ENCODE peak calls at places on chromosomes 5 and 9, in seven cellular contexts. N, Y, G, Q, D, I and K are unnamed samples.

GRCh38 chr5:146751054-146751453 is 127.5 kb downstream of the PPP2R2B start:
- DNase-seq in N (no peak), Y (no peak), G (no peak), Q (no peak), D (no peak), I (no peak), K (no peak)

GRCh38 chr9:94743035-94743954 is 16.8 kb downstream of the AOPEP start:
- DNase-seq in N (no peak), Y (no peak), G (no peak), Q (no peak), D (no peak), I (no peak), K (no peak)

GRCh38 chr5:138037271-138037670 is 4.4 kb upstream of the FAM13B start:
- DNase-seq in N (no peak), Y (no peak), G (no peak), Q (no peak), D (no peak), I (no peak), K (no peak)

GRCh38 chr5:35626108-35626507 is 8.4 kb downstream of the SPEF2 start:
- DNase-seq in N (no peak), Y (no peak), G (no peak), Q (no peak), D (no peak), I (no peak), K (no peak)

GRCh38 chr5:134525687-134526482 is 415 bp downstream of the JADE2 start:
- DNase-seq in N (peak; percentile 82), Y (peak; percentile 90), G (peak; percentile 94), Q (peak; percentile 82), D (peak; percentile 47), I (peak; percentile 85), K (peak; percentile 28)

GRCh38 chr5:173240091-173241050 is 5.4 kb upstream of the NKX2-5 start:
- DNase-seq in N (no peak), Y (no peak), G (no peak), Q (no peak), D (no peak), I (no peak), K (no peak)

GRCh38 chr5:68216737-68217231 is 1.2 kb downstream of the PIK3R1 start:
- DNase-seq in N (no peak), Y (no peak), G (no peak), Q (no peak), D (no peak), I (no peak), K (no peak)

GRCh38 chr9:91758491-91758981 is 191.5 kb downstream of the ROR2 start:
- DNase-seq in N (no peak), Y (no peak), G (no peak), Q (no peak), D (no peak), I (no peak), K (no peak)

GRCh38 chr5:1477341-1477740 is 32.1 kb upstream of the SLC6A3 start:
- DNase-seq in N (peak; percentile 77), Y (peak; percentile 85), G (peak; percentile 76), Q (no peak), D (no peak), I (peak; percentile 93), K (no peak)

GRCh38 chr5:1227669-1228068 is 2.5 kb downstream of the SLC6A18 start:
- DNase-seq in N (no peak), Y (no peak), G (no peak), Q (no peak), D (no peak), I (no peak), K (no peak)

GRCh38 chr5:8333445-8333844 is 464.5 kb downstream of the MTRR start:
- DNase-seq in N (no peak), Y (no peak), G (no peak), Q (no peak), D (no peak), I (no peak), K (no peak)

GRCh38 chr9:125990186-125990792 is 243.1 kb downstream of the PBX3 start:
- DNase-seq in N (no peak), Y (peak; percentile 53), G (peak; percentile 64), Q (no peak), D (no peak), I (no peak), K (no peak)

GRCh38 chr9:4237748-4238511 is 61.9 kb downstream of the GLIS3 start:
- DNase-seq in N (no peak), Y (no peak), G (no peak), Q (no peak), D (no peak), I (no peak), K (no peak)

GRCh38 chr9:94919376-94920098 is 193.0 kb downstream of the AOPEP start:
- DNase-seq in N (no peak), Y (peak; percentile 65), G (no peak), Q (peak; percentile 64), D (no peak), I (no peak), K (no peak)

GRCh38 chr5:173688708-173689107 is 72.3 kb upstream of the BOD1 start:
- DNase-seq in N (no peak), Y (no peak), G (no peak), Q (no peak), D (no peak), I (no peak), K (no peak)

GRCh38 chr5:79697222-79698164 is 7.9 kb downstream of the CMYA5 start:
- DNase-seq in N (no peak), Y (no peak), G (no peak), Q (peak; percentile 48), D (no peak), I (no peak), K (no peak)

GRCh38 chr9:36928210-36928609 is 105.9 kb downstream of the PAX5 start:
- DNase-seq in N (no peak), Y (no peak), G (no peak), Q (no peak), D (no peak), I (no peak), K (no peak)

GRCh38 chr5:158832096-158832495 is 267.6 kb downstream of the EBF1 start:
- DNase-seq in N (no peak), Y (no peak), G (no peak), Q (no peak), D (no peak), I (no peak), K (no peak)

GRCh38 chr9:81595887-81596558 is 93.3 kb downstream of the TLE1 start:
- DNase-seq in N (no peak), Y (no peak), G (no peak), Q (no peak), D (no peak), I (no peak), K (no peak)

GRCh38 chr5:174529925-174530681 is 194.3 kb upstream of the MSX2 start:
- DNase-seq in N (no peak), Y (no peak), G (no peak), Q (no peak), D (no peak), I (no peak), K (no peak)

GRCh38 chr5:157528036-157528632 is 47.4 kb downstream of the ADAM19 start:
- DNase-seq in N (no peak), Y (no peak), G (no peak), Q (no peak), D (no peak), I (no peak), K (no peak)

GRCh38 chr5:179139936-179140235 is 79.7 kb downstream of the ZNF354C start:
- DNase-seq in N (no peak), Y (no peak), G (peak; percentile 46), Q (no peak), D (no peak), I (peak; percentile 37), K (no peak)

GRCh38 chr5:179143446-179143845 is 83.3 kb downstream of the ZNF354C start:
- DNase-seq in N (peak; percentile 4), Y (no peak), G (peak; percentile 14), Q (no peak), D (no peak), I (peak; percentile 26), K (no peak)

GRCh38 chr5:179142434-179143198 is 82.4 kb downstream of the ZNF354C start:
- DNase-seq in N (no peak), Y (no peak), G (no peak), Q (no peak), D (no peak), I (no peak), K (no peak)

GRCh38 chr5:179140293-179140692 is 80.1 kb downstream of the ZNF354C start:
- DNase-seq in N (no peak), Y (no peak), G (no peak), Q (no peak), D (no peak), I (no peak), K (no peak)

GRCh38 chr5:179141867-179142266 is 81.7 kb downstream of the ZNF354C start:
- DNase-seq in N (no peak), Y (no peak), G (no peak), Q (no peak), D (no peak), I (peak; percentile 16), K (no peak)
- H3K9me3 ChIP-seq in N (no peaks in the 10 kb centered on the region), Y (no peaks in the 10 kb centered on the region), G (no peaks in the 10 kb centered on the region), Q (no peaks in the 10 kb centered on the region), D (no peaks in the 10 kb centered on the region), I (no peaks in the 10 kb centered on the region), K (no peaks in the 10 kb centered on the region)

GRCh38 chr5:2991884-2992283 is 240.4 kb upstream of the IRX2 start:
- DNase-seq in N (no peak), Y (no peak), G (no peak), Q (no peak), D (no peak), I (no peak), K (no peak)

GRCh38 chr5:2993301-2993700 is 241.8 kb upstream of the IRX2 start:
- DNase-seq in N (no peak), Y (no peak), G (no peak), Q (no peak), D (no peak), I (no peak), K (no peak)

GRCh38 chr5:2995035-2995434 is 243.6 kb upstream of the IRX2 start:
- DNase-seq in N (no peak), Y (no peak), G (no peak), Q (no peak), D (no peak), I (no peak), K (no peak)

GRCh38 chr5:2993771-2994170 is 242.3 kb upstream of the IRX2 start:
- DNase-seq in N (no peak), Y (no peak), G (no peak), Q (no peak), D (no peak), I (no peak), K (no peak)

DNA sequence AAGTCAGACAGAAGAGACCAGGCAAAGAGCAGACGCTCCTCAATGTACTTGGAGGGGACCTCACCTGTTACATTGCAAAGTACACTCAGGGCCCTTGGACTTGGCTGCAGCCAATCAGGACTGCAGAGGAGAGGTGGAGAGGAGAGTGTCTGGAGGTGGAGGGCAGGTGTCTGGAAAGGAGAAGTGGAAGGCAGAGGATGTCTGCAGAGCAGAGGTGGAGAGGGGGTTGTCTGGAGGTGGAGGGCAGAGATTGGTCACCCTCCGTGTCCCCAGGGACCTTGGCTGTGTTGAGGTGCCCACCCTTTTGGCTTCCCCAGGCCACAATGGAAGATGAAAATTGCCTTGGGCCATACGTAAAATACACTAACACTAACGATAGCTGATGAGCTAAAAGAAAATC is 241.3 kb upstream of the IRX2 start:
- DNase-seq in N (no peak), Y (no peak), G (no peak), Q (no peak), D (no peak), I (no peak), K (no peak)
- H3K9me3 ChIP-seq in N (peaks cover 22% of the 10 kb centered on the region), Y (no peaks in the 10 kb centered on the region), G (no peaks in the 10 kb centered on the region), Q (no peaks in the 10 kb centered on the region), D (no peaks in the 10 kb centered on the region), I (no peaks in the 10 kb centered on the region), K (no peaks in the 10 kb centered on the region)

GRCh38 chr5:58378613-58379385 is 81.1 kb downstream of the PLK2 start:
- DNase-seq in N (no peak), Y (no peak), G (no peak), Q (no peak), D (no peak), I (no peak), K (no peak)
- H3K9me3 ChIP-seq in N (peaks cover 21% of the 10 kb centered on the region), Y (peaks cover 9% of the 10 kb centered on the region), G (peaks cover 6% of the 10 kb centered on the region), Q (no peaks in the 10 kb centered on the region), D (no peaks in the 10 kb centered on the region), I (no peaks in the 10 kb centered on the region), K (peaks cover 7% of the 10 kb centered on the region)

GRCh38 chr5:179430256-179431175 is 85.3 kb upstream of the ADAMTS2 start:
- DNase-seq in N (no peak), Y (no peak), G (peak; percentile 48), Q (no peak), D (no peak), I (no peak), K (no peak)
- H3K9me3 ChIP-seq in N (no peaks in the 10 kb centered on the region), Y (no peaks in the 10 kb centered on the region), G (peaks cover 7% of the 10 kb centered on the region), Q (no peaks in the 10 kb centered on the region), D (no peaks in the 10 kb centered on the region), I (peaks cover 1% of the 10 kb centered on the region), K (no peaks in the 10 kb centered on the region)